ENCODE peak calls at places on chromosomes 6 and 20, in seven cellular contexts. F is hepatocyte, A is psoas muscle, Q is ovary, M is esophagus squamous epithelium, E is spleen, C is lower lobe of right lung. T is an unnamed sample.

GRCh38 chr6:118606858-118607257 is 44.5 kb downstream of the CEP85L start:
- DNase-seq in F (no peak), A (no peak), Q (no peak), M (no peak), E (no peak), C (no peak), T (no peak)

GRCh38 chr6:163923658-163924411 is 509.3 kb downstream of the QKI start:
- DNase-seq in F (no peak), A (peak; percentile 89), Q (no peak), M (no peak), E (no peak), C (no peak), T (no peak)

GRCh38 chr6:127855542-127856159 is 45.2 kb downstream of the THEMIS start:
- DNase-seq in F (peak; percentile 46), A (no peak), Q (no peak), M (no peak), E (no peak), C (no peak), T (no peak)

GRCh38 chr6:165178056-165178455 is 131.3 kb downstream of the C6orf118 start:
- DNase-seq in F (no peak), A (no peak), Q (no peak), M (no peak), E (no peak), C (no peak), T (no peak)

GRCh38 chr6:156955494-156956183 is 178.5 kb downstream of the ARID1B start:
- DNase-seq in F (no peak), A (peak; percentile 90), Q (no peak), M (no peak), E (no peak), C (no peak), T (no peak)

GRCh38 chr20:24723953-24724352 is 225.1 kb upstream of the CST7 start:
- DNase-seq in F (no peak), A (no peak), Q (no peak), M (no peak), E (no peak), C (no peak), T (no peak)

GRCh38 chr20:51402201-51402600 is 140.3 kb downstream of the NFATC2 start:
- DNase-seq in F (no peak), A (no peak), Q (no peak), M (no peak), E (peak; percentile 80), C (no peak), T (no peak)

GRCh38 chr6:2193931-2194330 is 51.5 kb downstream of the GMDS start:
- DNase-seq in F (no peak), A (no peak), Q (no peak), M (no peak), E (no peak), C (no peak), T (no peak)

GRCh38 chr20:59120491-59120890 is 43.1 kb upstream of the ZNF831 start:
- DNase-seq in F (no peak), A (no peak), Q (no peak), M (no peak), E (no peak), C (no peak), T (no peak)

GRCh38 chr20:13222319-13222716 is 1.2 kb downstream of the ISM1 start:
- DNase-seq in F (no peak), A (no peak), Q (no peak), M (no peak), E (no peak), C (no peak), T (peak; percentile 49)

GRCh38 chr6:119720160-119720559 is 370.6 kb upstream of the MAN1A1 start:
- DNase-seq in F (no peak), A (no peak), Q (no peak), M (no peak), E (no peak), C (no peak), T (no peak)

GRCh38 chr6:149335924-149336323 is 18.4 kb downstream of the TAB2 start:
- DNase-seq in F (peak; percentile 19), A (peak; percentile 55), Q (no peak), M (no peak), E (no peak), C (no peak), T (no peak)

GRCh38 chr6:150086026-150086425 is 17.1 kb upstream of the ULBP3 start:
- DNase-seq in F (no peak), A (no peak), Q (no peak), M (no peak), E (no peak), C (no peak), T (no peak)

GRCh38 chr20:64104667-64105451 is 2.5 kb downstream of the NPBWR2 start:
- DNase-seq in F (no peak), A (peak; percentile 36), Q (no peak), M (no peak), E (peak; percentile 65), C (peak; percentile 32), T (no peak)

GRCh38 chr20:44021900-44022299 is 107.2 kb downstream of the TOX2 start:
- DNase-seq in F (no peak), A (no peak), Q (no peak), M (no peak), E (no peak), C (no peak), T (no peak)

GRCh38 chr6:64330694-64331309 is 695.2 kb downstream of the PHF3 start:
- DNase-seq in F (peak; percentile 85), A (peak; percentile 68), Q (no peak), M (no peak), E (no peak), C (peak; percentile 67), T (no peak)

GRCh38 chr20:19170148-19170547 is 42.3 kb upstream of the SLC24A3 start:
- DNase-seq in F (no peak), A (no peak), Q (no peak), M (no peak), E (no peak), C (no peak), T (no peak)

GRCh38 chr6:1400126-1400850 is 10.9 kb downstream of the FOXF2 start:
- DNase-seq in F (no peak), A (no peak), Q (no peak), M (no peak), E (no peak), C (no peak), T (peak; percentile 62)

GRCh38 chr6:33702345-33702977 is 9.0 kb downstream of the UQCC2 start:
- DNase-seq in F (peak; percentile 65), A (no peak), Q (no peak), M (no peak), E (peak; percentile 35), C (peak; percentile 48), T (peak; percentile 81)

GRCh38 chr6:119440953-119441352 is 91.4 kb upstream of the MAN1A1 start:
- DNase-seq in F (no peak), A (peak; percentile 51), Q (no peak), M (no peak), E (no peak), C (no peak), T (no peak)

GRCh38 chr20:56628873-56629463 is at the start of gene TFAP2C:
- DNase-seq in F (peak; percentile 84), A (peak; percentile 64), Q (peak; percentile 9), M (no peak), E (no peak), C (peak; percentile 87), T (peak; percentile 97)

GRCh38 chr6:156756630-156757610 is 20.3 kb upstream of the ARID1B start:
- DNase-seq in F (no peak), A (no peak), Q (no peak), M (no peak), E (no peak), C (no peak), T (no peak)

GRCh38 chr20:50285376-50286173 is 94.9 kb downstream of the CEBPB start:
- DNase-seq in F (no peak), A (no peak), Q (peak; percentile 78), M (no peak), E (no peak), C (no peak), T (peak; percentile 67)

GRCh38 chr20:50286609-50287008 is 96.0 kb downstream of the CEBPB start:
- DNase-seq in F (peak; percentile 54), A (peak; percentile 82), Q (peak; percentile 83), M (no peak), E (no peak), C (no peak), T (peak; percentile 92)

GRCh38 chr20:50288128-50288623 is 97.5 kb downstream of the CEBPB start:
- DNase-seq in F (no peak), A (no peak), Q (no peak), M (no peak), E (no peak), C (no peak), T (no peak)

GRCh38 chr20:50286174-50286511 is 95.5 kb downstream of the CEBPB start:
- DNase-seq in F (no peak), A (no peak), Q (no peak), M (no peak), E (no peak), C (no peak), T (no peak)

GRCh38 chr20:50287512-50287911 is 96.9 kb downstream of the CEBPB start:
- DNase-seq in F (no peak), A (no peak), Q (no peak), M (no peak), E (no peak), C (no peak), T (no peak)
- H3K4me3 ChIP-seq in F (no peak overlapping the region), A (no peak overlapping the region), Q (no peak overlapping the region), M (no peak overlapping the region), E (no peak overlapping the region), C (no peak overlapping the region), T (no peak overlapping the region)

GRCh38 chr6:161233986-161234620 is 39.8 kb downstream of the AGPAT4 start:
- DNase-seq in F (peak; percentile 76), A (peak; percentile 83), Q (peak; percentile 89), M (no peak), E (no peak), C (no peak), T (no peak)
- H3K4me3 ChIP-seq in F (no peak overlapping the region), A (no peak overlapping the region), Q (no peak overlapping the region), M (no peak overlapping the region), E (no peak overlapping the region), C (no peak overlapping the region), T (no peak overlapping the region)

GRCh38 chr6:142152731-142153130 is 5.7 kb downstream of the VTA1 start:
- DNase-seq in F (no peak), A (no peak), Q (no peak), M (no peak), E (no peak), C (no peak), T (no peak)
- H3K4me3 ChIP-seq in F (no peak overlapping the region), A (no peak overlapping the region), Q (no peak overlapping the region), M (no peak overlapping the region), E (no peak overlapping the region), C (no peak overlapping the region), T (no peak overlapping the region)

GRCh38 chr20:36917240-36917639 is 34.3 kb downstream of the SAMHD1 start:
- DNase-seq in F (no peak), A (no peak), Q (no peak), M (no peak), E (no peak), C (no peak), T (no peak)

GRCh38 chr20:36920334-36920730 is 31.2 kb downstream of the SAMHD1 start:
- DNase-seq in F (no peak), A (no peak), Q (no peak), M (no peak), E (no peak), C (no peak), T (no peak)

GRCh38 chr20:36916199-36916598 is 35.3 kb downstream of the SAMHD1 start:
- DNase-seq in F (no peak), A (no peak), Q (no peak), M (no peak), E (no peak), C (no peak), T (no peak)

GRCh38 chr20:36917943-36918342 is 33.6 kb downstream of the SAMHD1 start:
- DNase-seq in F (no peak), A (no peak), Q (no peak), M (no peak), E (no peak), C (no peak), T (no peak)

GRCh38 chr20:36919715-36920333 is 31.7 kb downstream of the SAMHD1 start:
- DNase-seq in F (peak; percentile 72), A (no peak), Q (no peak), M (no peak), E (no peak), C (no peak), T (peak; percentile 60)
- H3K4me3 ChIP-seq in F (no peak overlapping the region), A (no peak overlapping the region), Q (no peak overlapping the region), M (no peak overlapping the region), E (no peak overlapping the region), C (no peak overlapping the region), T (no peak overlapping the region)

T was measured in H7.